ENCODE peak calls at places on chromosomes 16 and 17, in six cellular contexts. D is thoracic aorta, W is caudate nucleus, R is Peyer's patch, E is body of pancreas, O is HFFc6. G is an unnamed sample.

GRCh38 chr17:5793899-5794298 is 209.6 kb upstream of the NLRP1 start:
- DNase-seq in D (no peak), E (no peak), R (no peak), W (no peak), O (no peak), G (no peak)

GRCh38 chr17:78817123-78817522 is 23.5 kb downstream of the USP36 start:
- DNase-seq in D (no peak), E (peak; percentile 19), O (no peak), W (no peak), R (no peak), G (no peak)

GRCh38 chr17:55726440-55726839 is 3.8 kb upstream of the TMEM100 start:
- DNase-seq in E (peak; percentile 27), W (no peak), D (peak; percentile 28), R (no peak), O (peak; percentile 88), G (peak; percentile 30)

GRCh38 chr17:76353004-76353598 is 615 bp downstream of the PRPSAP1 start:
- DNase-seq in E (peak; percentile 37), R (no peak), W (no peak), D (no peak), O (no peak), G (peak; percentile 34)

GRCh38 chr17:50210249-50211225 is 9.1 kb upstream of the COL1A1 start:
- DNase-seq in D (peak; percentile 54), O (peak; percentile 92), W (no peak), E (peak; percentile 65), R (peak; percentile 53), G (no peak)

GRCh38 chr16:2966803-2967184 is 2.4 kb upstream of the PAQR4 start:
- DNase-seq in O (no peak), D (no peak), E (peak; percentile 54), W (no peak), R (no peak), G (peak; percentile 55)

GRCh38 chr17:66965801-66966528 is 1.5 kb downstream of the CACNG4 start:
- DNase-seq in R (no peak), W (no peak), O (no peak), D (no peak), E (no peak), G (no peak)

GRCh38 chr16:83137326-83137770 is 510.6 kb downstream of the CDH13 start:
- DNase-seq in W (no peak), E (peak; percentile 7), R (no peak), O (peak; percentile 46), D (no peak), G (peak; percentile 28)

GRCh38 chr17:2704890-2705248 is 6.7 kb downstream of the CLUH start:
- DNase-seq in D (no peak), W (no peak), R (peak; percentile 42), O (no peak), E (no peak), G (no peak)

GRCh38 chr17:41659813-41660212 is 28.9 kb upstream of the EIF1 start:
- DNase-seq in W (no peak), R (peak; percentile 49), E (no peak), D (no peak), O (no peak), G (no peak)

GRCh38 chr17:19337712-19338023 is 24.9 kb downstream of the B9D1 start:
- DNase-seq in E (no peak), W (no peak), O (no peak), R (no peak), D (no peak), G (no peak)

GRCh38 chr17:47324224-47325020 is 667 bp downstream of the EFCAB13 start:
- DNase-seq in O (no peak), E (peak; percentile 69), W (no peak), R (peak; percentile 71), D (no peak), G (peak; percentile 63)

GRCh38 chr16:19861069-19861468 is 23.6 kb downstream of the GPRC5B start:
- DNase-seq in E (no peak), D (no peak), R (no peak), W (no peak), O (no peak), G (no peak)

GRCh38 chr17:59423137-59423703 is 91.8 kb downstream of the YPEL2 start:
- DNase-seq in O (peak; percentile 64), E (peak; percentile 58), R (no peak), D (no peak), W (no peak), G (no peak)

GRCh38 chr17:39950871-39951348 is 11.9 kb upstream of the GSDMA start:
- DNase-seq in R (no peak), D (no peak), E (peak; percentile 36), W (no peak), O (no peak), G (no peak)

GRCh38 chr16:4090476-4090875 is 25.8 kb downstream of the ADCY9 start:
- DNase-seq in O (no peak), E (peak; percentile 68), R (no peak), D (no peak), W (no peak), G (no peak)

GRCh38 chr16:89037261-89038152 is 56.1 kb upstream of the ACSF3 start:
- DNase-seq in E (no peak), D (no peak), W (no peak), R (no peak), O (peak; percentile 10), G (no peak)

GRCh38 chr17:1894753-1895339 is 65.0 kb downstream of the RPA1 start:
- DNase-seq in W (no peak), D (no peak), R (no peak), E (no peak), O (no peak), G (no peak)

GRCh38 chr17:2070241-2071023 is 15.5 kb downstream of the HIC1 start:
- DNase-seq in O (no peak), D (no peak), W (no peak), E (no peak), R (peak; percentile 33), G (no peak)

GRCh38 chr16:51670527-51670926 is 519.5 kb upstream of the SALL1 start:
- DNase-seq in O (no peak), D (no peak), W (no peak), R (no peak), E (no peak), G (no peak)

GRCh38 chr17:77438241-77439204 is 297.8 kb downstream of the SEC14L1 start:
- DNase-seq in O (no peak), R (no peak), W (no peak), E (no peak), D (no peak), G (no peak)

GRCh38 chr16:56610017-56610608 is 1.7 kb downstream of the MT2A start:
- DNase-seq in W (no peak), E (peak; percentile 60), O (peak; percentile 65), R (peak; percentile 64), D (no peak), G (peak; percentile 47)

GRCh38 chr17:74453665-74454196 is 12.7 kb upstream of the CD300A start:
- DNase-seq in E (peak; percentile 94), W (no peak), R (peak; percentile 96), O (no peak), D (no peak), G (peak; percentile 94)

G was measured in stomach.